ENCODE peak calls at places on chromosomes 3 and 15, in six cellular contexts. R is tibial artery; T is kidney epithelial cell; I is GM12865; K is stimulated activated CD4-positive, alpha-beta T cell treated with anti-CD3 and anti-CD28 coated beads, TNF-alpha, amount 100 ng/mL, for 4 hours; U is T-helper 9 cell. L is an unnamed sample.

GRCh38 chr3:138360272-138361192 is 12.2 kb downstream of the MRAS start:
- DNase-seq in I (no peak), K (no peak), U (no peak), T (no peak), R (no peak), L (no peak)

GRCh38 chr3:53588122-53588521 is 93.7 kb downstream of the CACNA1D start:
- DNase-seq in K (no peak), R (no peak), T (no peak), I (no peak), U (no peak), L (no peak)

GRCh38 chr3:132867956-132868355 is 145.7 kb upstream of the NPHP3 start:
- DNase-seq in R (no peak), I (no peak), T (peak; percentile 31), U (no peak), K (no peak), L (no peak)

GRCh38 chr3:50169232-50169631 is 14.1 kb downstream of the SEMA3F start:
- DNase-seq in T (no peak), I (no peak), K (no peak), U (no peak), R (no peak), L (no peak)

GRCh38 chr3:38438421-38438820 is 15.3 kb upstream of the ACVR2B start:
- DNase-seq in K (no peak), I (peak; percentile 13), T (no peak), U (no peak), R (peak; percentile 41), L (peak; percentile 30)

GRCh38 chr15:81887913-81888312 is 157.9 kb downstream of the MEX3B start:
- DNase-seq in U (no peak), I (no peak), K (no peak), T (no peak), R (no peak), L (no peak)

GRCh38 chr3:104805508-104805907 is 561.2 kb upstream of the ALCAM start:
- DNase-seq in K (no peak), U (no peak), T (no peak), I (no peak), R (no peak), L (no peak)

GRCh38 chr15:65512807-65513416 is 4.6 kb downstream of the DPP8 start:
- DNase-seq in I (no peak), T (no peak), K (no peak), U (no peak), R (peak; percentile 65), L (peak; percentile 43)